ENCODE peak calls at places on chromosomes 13 and 19, in eight cellular contexts. Q is heart left ventricle; T is upper lobe of left lung; F is right cardiac atrium; X is A549; U is lower lobe of right lung; M is heart right ventricle; B is CD8-positive, alpha-beta T cell. K is an unnamed sample. For H3K4me1, the result is how much of the 10 kb centered on the place peaks cover.

GRCh38 chr13:73338389-73338788 is 279.6 kb downstream of the KLF5 start:
- ATAC-seq in Q (no peak), T (no peak), X (no peak), B (no peak), M (no peak), U (no peak), F (no peak), K (no peak)

GRCh38 chr19:39052243-39052746 is 19.9 kb upstream of the FBXO27 start:
- ATAC-seq in T (peak), M (peak), U (peak), F (peak), Q (no peak), B (no peak), X (peak), K (no peak)

GRCh38 chr19:18507021-18507726 is 14.7 kb downstream of the ELL start:
- ATAC-seq in U (peak), M (peak), X (no peak), T (peak), F (peak), Q (peak), B (peak), K (peak)

GRCh38 chr19:50040967-50041366 is 15.2 kb downstream of the ZNF473 start:
- ATAC-seq in F (no peak), X (no peak), B (no peak), T (no peak), M (no peak), Q (no peak), U (no peak), K (no peak)

GRCh38 chr13:98307392-98307743 is 130.3 kb upstream of the RNF113B start:
- ATAC-seq in M (peak), F (peak), B (no peak), X (no peak), Q (peak), U (peak), T (no peak), K (no peak)

GRCh38 chr13:112637017-112637801 is 49.3 kb upstream of the TUBGCP3 start:
- ATAC-seq in B (no peak), Q (no peak), U (no peak), T (no peak), X (no peak), F (no peak), M (no peak), K (no peak)

GRCh38 chr19:38224014-38224862 is at the start of gene DPF1:
- ATAC-seq in T (peak), U (peak), B (peak), X (peak), Q (no peak), M (peak), F (peak), K (no peak)

GRCh38 chr13:61276401-61276800 is 139.2 kb downstream of the PCDH20 start:
- ATAC-seq in B (no peak), X (no peak), F (no peak), U (no peak), Q (no peak), M (no peak), T (no peak), K (no peak)

GRCh38 chr13:96677029-96677428 is 317.2 kb downstream of the OXGR1 start:
- ATAC-seq in B (no peak), Q (no peak), M (no peak), U (no peak), T (no peak), X (no peak), F (no peak), K (no peak)

GRCh38 chr13:107157272-107157671 is 589.3 kb upstream of the ARGLU1 start:
- ATAC-seq in X (no peak), F (no peak), M (no peak), T (peak), U (no peak), B (no peak), Q (no peak), K (no peak)

GRCh38 chr19:8302357-8302691 is 5.8 kb downstream of the CD320 start:
- ATAC-seq in F (peak), U (no peak), T (peak), X (no peak), B (no peak), M (peak), Q (peak), K (peak)

GRCh38 chr13:110371550-110372465 is 64.7 kb downstream of the COL4A2 start:
- ATAC-seq in U (no peak), B (no peak), T (no peak), F (peak), M (peak), Q (no peak), X (peak), K (no peak)

GRCh38 chr19:30669329-30670010 is 297.3 kb downstream of the ZNF536 start:
- ATAC-seq in B (no peak), F (peak), T (peak), Q (no peak), U (peak), M (peak), X (peak), K (no peak)

GRCh38 chr13:41029629-41030028 is 10.5 kb upstream of the ELF1 start:
- ATAC-seq in M (no peak), F (no peak), X (no peak), B (peak), T (no peak), U (no peak), Q (no peak), K (no peak)

GRCh38 chr13:99273128-99273527 is 14.9 kb upstream of the GPR18 start:
- ATAC-seq in M (peak), F (peak), B (peak), U (no peak), T (no peak), Q (no peak), X (no peak), K (no peak)

GRCh38 chr19:49968279-49968922 is 7.4 kb upstream of the SIGLEC11 start:
- ATAC-seq in B (no peak), X (no peak), T (peak), M (no peak), Q (no peak), F (no peak), U (peak), K (no peak)

GRCh38 chr13:39777021-39777420 is 121.6 kb downstream of the COG6 start:
- ATAC-seq in X (no peak), U (no peak), B (no peak), T (no peak), M (no peak), Q (no peak), F (peak), K (no peak)

GRCh38 chr19:43455321-43456113 is 9.9 kb downstream of the LYPD3 start:
- ATAC-seq in T (no peak), U (no peak), B (no peak), M (no peak), X (no peak), F (no peak), Q (no peak), K (no peak)

GRCh38 chr13:99275093-99275469 is 16.9 kb upstream of the GPR18 start:
- ATAC-seq in Q (no peak), U (no peak), M (peak), F (no peak), X (no peak), T (no peak), B (peak), K (no peak)

GRCh38 chr13:50650936-50651638 is 192.4 kb downstream of the DLEU7 start:
- ATAC-seq in B (no peak), T (no peak), Q (no peak), X (no peak), U (no peak), M (no peak), F (peak), K (no peak)

GRCh38 chr13:46297338-46297737 is 85.6 kb downstream of the LRRC63 start:
- ATAC-seq in B (no peak), X (no peak), U (peak), F (no peak), T (no peak), Q (no peak), M (no peak), K (no peak)

GRCh38 chr13:91297503-91297902 is 50.0 kb upstream of the MIR17HG start:
- ATAC-seq in U (no peak), F (no peak), B (no peak), M (no peak), T (no peak), X (no peak), Q (no peak), K (no peak)

GRCh38 chr13:98273824-98274786 is 97.0 kb upstream of the RNF113B start:
- ATAC-seq in U (no peak), X (no peak), F (no peak), M (no peak), Q (no peak), B (no peak), T (no peak), K (no peak)

GRCh38 chr19:22602631-22603272 is 31.4 kb upstream of the ZNF492 start:
- ATAC-seq in X (no peak), B (no peak), F (no peak), M (no peak), T (no peak), U (no peak), Q (no peak), K (no peak)

GRCh38 chr19:9971341-9971897 is 35.1 kb upstream of the OLFM2 start:
- ATAC-seq in T (no peak), F (no peak), B (no peak), X (no peak), M (no peak), Q (no peak), U (no peak), K (no peak)

GRCh38 chr13:43516401-43516826 is 270.4 kb downstream of the ENOX1 start:
- ATAC-seq in B (no peak), X (no peak), U (peak), M (peak), Q (peak), T (peak), F (peak), K (peak)

GRCh38 chr13:114110091-114110829 is 22.2 kb downstream of the RASA3 start:
- ATAC-seq in F (no peak), Q (no peak), U (peak), T (peak), M (peak), B (peak), X (no peak), K (peak)

GRCh38 chr13:99522288-99522687 is 21.0 kb downstream of the TM9SF2 start:
- ATAC-seq in X (no peak), T (no peak), B (no peak), M (no peak), Q (no peak), F (no peak), U (no peak), K (no peak)

GRCh38 chr19:54606230-54606629 is 12.8 kb downstream of the LILRA1 start:
- ATAC-seq in U (peak), X (no peak), Q (no peak), B (no peak), M (no peak), T (peak), F (no peak), K (no peak)

GRCh38 chr19:42193706-42194105 is 23.8 kb downstream of the DEDD2 start:
- ATAC-seq in M (no peak), B (no peak), X (no peak), Q (no peak), T (no peak), F (no peak), U (no peak), K (no peak)

GRCh38 chr19:39817888-39818561 is 15.9 kb downstream of the DYRK1B start:
- ATAC-seq in B (no peak), F (no peak), M (no peak), Q (no peak), U (no peak), T (no peak), X (no peak), K (no peak)

DNA sequence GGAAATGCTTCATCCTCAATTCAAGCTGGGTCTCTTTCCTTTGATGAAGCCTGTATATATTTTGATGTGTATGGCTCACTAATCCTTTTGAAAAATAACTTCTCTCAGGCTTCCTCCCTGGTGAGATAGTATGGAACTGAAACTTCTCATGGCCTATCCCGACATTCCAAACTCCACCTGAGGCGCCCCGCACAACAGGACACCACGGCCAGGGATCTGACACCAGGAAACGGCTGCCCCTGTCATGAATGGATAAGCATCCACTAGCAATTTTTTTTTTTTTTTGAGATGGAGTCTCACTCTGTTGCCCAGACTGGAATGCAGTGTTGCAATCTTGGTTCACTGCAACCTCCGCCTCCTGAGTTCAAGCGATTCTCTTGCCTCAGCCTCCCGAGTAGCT is 16.4 kb downstream of the SLC7A1 start:
- ATAC-seq in Q (no peak), B (no peak), X (no peak), T (no peak), M (no peak), U (no peak), F (no peak), K (no peak)
- H3K4me1 ChIP-seq in Q (under half), B (under half), X (under half), T (under half), M (half or more), U (under half), F (under half), K (under half)

GRCh38 chr19:5621311-5621944 is 1.1 kb downstream of the SAFB2 start:
- ATAC-seq in U (no peak), X (no peak), B (no peak), M (no peak), Q (no peak), F (peak), T (no peak), K (no peak)

GRCh38 chr19:5623397-5624153 is 692 bp downstream of the SAFB start:
- ATAC-seq in M (no peak), Q (no peak), U (peak), X (peak), T (no peak), B (no peak), F (peak), K (no peak)

GRCh38 chr19:5624154-5624663 is 1.3 kb downstream of the SAFB start:
- ATAC-seq in B (no peak), T (no peak), M (no peak), F (no peak), X (no peak), U (no peak), Q (no peak), K (no peak)

GRCh38 chr19:5622465-5623396 is at the start of the genes SAFB and SAFB2:
- ATAC-seq in Q (peak), B (peak), F (peak), U (peak), X (peak), M (peak), T (peak), K (peak)

DNA sequence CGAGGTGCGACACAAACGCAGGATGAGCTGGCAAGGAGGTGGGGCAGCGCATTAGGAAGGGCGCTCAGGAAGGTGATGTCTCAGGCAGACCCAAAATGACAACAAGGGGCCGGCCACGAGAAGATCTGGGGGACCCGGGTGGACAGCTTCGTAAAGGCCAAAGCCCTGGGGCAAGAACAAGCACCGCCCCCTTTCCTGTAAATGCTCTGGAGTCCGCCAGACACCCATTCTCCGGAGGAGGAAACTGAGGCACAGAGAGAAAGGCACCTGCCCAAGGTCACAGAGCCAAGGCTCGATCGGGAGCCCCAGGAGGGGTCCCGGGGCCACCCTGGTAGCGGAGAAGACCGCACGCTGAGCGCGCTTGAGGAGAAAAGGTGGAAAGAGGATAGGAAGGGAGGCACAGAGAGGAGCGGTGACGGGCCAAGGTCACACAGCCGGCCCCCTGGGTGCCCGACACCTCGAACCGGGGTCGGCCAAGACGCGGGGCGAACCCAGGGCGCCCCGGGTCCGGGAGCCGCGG is 571 bp downstream of the SAFB2 start:
- ATAC-seq in M (no peak), T (no peak), X (no peak), F (peak), Q (no peak), U (no peak), B (no peak), K (no peak)
- H3K4me1 ChIP-seq in M (half or more), T (half or more), X (under half), F (under half), Q (half or more), U (half or more), B (half or more), K (under half)

GRCh38 chr19:4044927-4045557 is 21.7 kb downstream of the ZBTB7A start:
- ATAC-seq in Q (no peak), M (no peak), X (no peak), F (no peak), U (no peak), T (no peak), B (no peak), K (no peak)

GRCh38 chr19:4042064-4042730 is 24.5 kb downstream of the ZBTB7A start:
- ATAC-seq in M (peak), Q (peak), T (peak), X (peak), F (peak), U (no peak), B (no peak), K (peak)

GRCh38 chr19:4042731-4043082 is 24.0 kb downstream of the ZBTB7A start:
- ATAC-seq in M (peak), X (peak), B (no peak), F (peak), T (peak), Q (peak), U (peak), K (peak)

GRCh38 chr19:4043966-4044365 is 22.7 kb downstream of the ZBTB7A start:
- ATAC-seq in F (no peak), U (no peak), T (no peak), M (no peak), Q (no peak), B (no peak), X (no peak), K (no peak)

DNA sequence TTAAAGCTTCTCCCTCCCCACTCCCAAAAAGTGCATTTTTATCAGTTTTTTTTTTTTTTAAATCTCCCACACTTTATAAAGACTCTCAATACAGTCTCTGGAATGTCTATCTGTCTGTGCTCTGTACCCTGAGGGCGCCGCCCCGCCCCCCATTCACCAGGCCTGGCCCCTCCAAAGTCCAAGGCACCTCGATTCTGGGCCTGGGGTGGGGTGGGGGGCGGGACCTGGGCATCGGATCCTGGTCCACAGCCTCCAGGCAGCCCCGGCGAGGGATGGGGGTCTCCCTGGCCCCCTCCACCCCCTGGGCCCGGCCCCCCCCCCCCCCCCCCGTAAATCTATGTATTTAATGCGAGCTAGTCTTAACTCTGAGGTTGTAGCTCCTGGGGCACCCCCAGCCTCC is 23.3 kb downstream of the ZBTB7A start:
- ATAC-seq in M (no peak), B (no peak), Q (no peak), X (no peak), T (no peak), F (no peak), U (no peak), K (no peak)
- H3K4me1 ChIP-seq in M (under half), B (under half), Q (under half), X (under half), T (under half), F (under half), U (under half), K (under half)

DNA sequence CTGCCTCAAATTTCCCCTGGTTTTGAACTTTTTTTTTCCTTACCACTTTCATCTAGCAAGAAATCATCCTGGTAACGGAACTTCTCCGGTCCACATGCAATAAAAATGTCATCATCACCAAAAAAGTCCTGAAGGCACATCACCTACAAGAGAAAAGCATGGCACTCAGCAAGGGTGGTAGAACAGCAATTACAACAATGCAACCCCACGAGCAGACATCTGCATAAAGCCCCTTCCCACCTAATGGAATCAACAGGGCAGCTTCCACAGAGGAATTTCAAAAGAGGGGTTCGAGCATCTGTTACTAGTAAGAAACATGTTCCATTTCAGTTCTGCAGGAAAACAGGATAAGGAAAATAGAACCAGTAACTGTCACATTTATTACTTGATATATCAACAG is 183.9 kb downstream of the DCLK1 start:
- ATAC-seq in F (no peak), T (no peak), X (no peak), U (no peak), M (no peak), Q (no peak), B (no peak), K (no peak)
- H3K4me1 ChIP-seq in F (under half), T (under half), X (under half), U (under half), M (under half), Q (under half), B (under half), K (under half)

GRCh38 chr19:1041835-1042685 is 2.2 kb downstream of the ABCA7 start:
- ATAC-seq in F (no peak), U (no peak), M (no peak), Q (no peak), T (no peak), B (no peak), X (peak), K (no peak)

GRCh38 chr19:1041272-1041834 is 1.4 kb downstream of the ABCA7 start:
- ATAC-seq in Q (no peak), F (no peak), X (no peak), B (no peak), U (no peak), T (no peak), M (peak), K (no peak)

GRCh38 chr19:1040476-1041271 is 767 bp downstream of the ABCA7 start:
- ATAC-seq in Q (peak), F (peak), U (peak), T (peak), X (peak), B (peak), M (peak), K (peak)

GRCh38 chr19:1045247-1045603 is 5.3 kb downstream of the ABCA7 start:
- ATAC-seq in F (no peak), B (peak), Q (no peak), T (no peak), U (no peak), M (no peak), X (peak), K (no peak)

GRCh38 chr19:1042689-1043511 is 3.0 kb downstream of the ABCA7 start:
- ATAC-seq in U (no peak), B (no peak), Q (no peak), F (no peak), M (no peak), X (peak), T (no peak), K (no peak)
- H3K4me1 ChIP-seq in U (under half), B (under half), Q (under half), F (under half), M (under half), X (under half), T (under half), K (under half)

K was measured in gastroesophageal sphincter.